ENCODE peak calls at places on chromosomes 6 and 20, in eight cellular contexts. One of them, this sample, is unnamed.

GRCh38 chr20:32482251-32483220 is 102.6 kb downstream of the NOL4L start:
- DNase-seq in AG08395: peak; percentile 31
- DNase-seq in smooth muscle cell of the brain vasculature: no peak
- DNase-seq in neural progenitor cell: peak; percentile 74
- DNase-seq in uterus: no peak
- DNase-seq in body of pancreas: no peak
- DNase-seq in effector CD4-positive, alpha-beta T cell: peak; percentile 13
- DNase-seq in DMS153: no peak
- DNase-seq in this sample: peak; percentile 59

GRCh38 chr6:151674578-151674977 is 132.9 kb upstream of the ESR1 start:
- DNase-seq in AG08395: no peak
- DNase-seq in DMS153: no peak
- DNase-seq in effector CD4-positive, alpha-beta T cell: no peak
- DNase-seq in smooth muscle cell of the brain vasculature: no peak
- DNase-seq in uterus: no peak
- DNase-seq in body of pancreas: no peak
- DNase-seq in neural progenitor cell: no peak
- DNase-seq in this sample: no peak

GRCh38 chr6:169622618-169623017 is 79.2 kb downstream of the WDR27 start:
- DNase-seq in AG08395: no peak
- DNase-seq in uterus: no peak
- DNase-seq in neural progenitor cell: no peak
- DNase-seq in smooth muscle cell of the brain vasculature: no peak
- DNase-seq in body of pancreas: no peak
- DNase-seq in effector CD4-positive, alpha-beta T cell: no peak
- DNase-seq in DMS153: no peak
- DNase-seq in this sample: no peak

GRCh38 chr6:33692078-33692759 is 19.3 kb downstream of the UQCC2 start:
- DNase-seq in smooth muscle cell of the brain vasculature: no peak
- DNase-seq in AG08395: peak; percentile 17
- DNase-seq in neural progenitor cell: peak; percentile 69
- DNase-seq in effector CD4-positive, alpha-beta T cell: no peak
- DNase-seq in DMS153: no peak
- DNase-seq in uterus: no peak
- DNase-seq in body of pancreas: no peak
- DNase-seq in this sample: peak; percentile 73

GRCh38 chr6:56547687-56548086 is 95.0 kb downstream of the DST start:
- DNase-seq in uterus: no peak
- DNase-seq in neural progenitor cell: no peak
- DNase-seq in body of pancreas: no peak
- DNase-seq in effector CD4-positive, alpha-beta T cell: no peak
- DNase-seq in DMS153: no peak
- DNase-seq in AG08395: no peak
- DNase-seq in smooth muscle cell of the brain vasculature: no peak
- DNase-seq in this sample: no peak

GRCh38 chr6:47073125-47074110 is 31.3 kb upstream of the ADGRF1 start:
- DNase-seq in neural progenitor cell: no peak
- DNase-seq in smooth muscle cell of the brain vasculature: no peak
- DNase-seq in AG08395: no peak
- DNase-seq in body of pancreas: no peak
- DNase-seq in effector CD4-positive, alpha-beta T cell: no peak
- DNase-seq in DMS153: no peak
- DNase-seq in uterus: no peak
- DNase-seq in this sample: no peak

GRCh38 chr6:43846556-43846955 is 76.5 kb downstream of the VEGFA start:
- DNase-seq in body of pancreas: no peak
- DNase-seq in smooth muscle cell of the brain vasculature: no peak
- DNase-seq in DMS153: no peak
- DNase-seq in neural progenitor cell: no peak
- DNase-seq in uterus: no peak
- DNase-seq in AG08395: no peak
- DNase-seq in effector CD4-positive, alpha-beta T cell: no peak
- DNase-seq in this sample: no peak

GRCh38 chr6:47484616-47485015 is 7.0 kb downstream of the CD2AP start:
- DNase-seq in uterus: no peak
- DNase-seq in neural progenitor cell: no peak
- DNase-seq in smooth muscle cell of the brain vasculature: no peak
- DNase-seq in AG08395: peak; percentile 70
- DNase-seq in effector CD4-positive, alpha-beta T cell: no peak
- DNase-seq in DMS153: no peak
- DNase-seq in body of pancreas: no peak
- DNase-seq in this sample: peak; percentile 55

GRCh38 chr6:150346346-150346745 is 22.5 kb upstream of the IYD start:
- DNase-seq in body of pancreas: no peak
- DNase-seq in smooth muscle cell of the brain vasculature: no peak
- DNase-seq in effector CD4-positive, alpha-beta T cell: no peak
- DNase-seq in neural progenitor cell: no peak
- DNase-seq in uterus: no peak
- DNase-seq in AG08395: no peak
- DNase-seq in DMS153: no peak
- DNase-seq in this sample: no peak

GRCh38 chr6:15661815-15662245 is 998 bp downstream of the DTNBP1 start:
- DNase-seq in uterus: no peak
- DNase-seq in smooth muscle cell of the brain vasculature: no peak
- DNase-seq in neural progenitor cell: no peak
- DNase-seq in DMS153: peak; percentile 57
- DNase-seq in effector CD4-positive, alpha-beta T cell: no peak
- DNase-seq in body of pancreas: no peak
- DNase-seq in AG08395: no peak
- DNase-seq in this sample: no peak

GRCh38 chr20:47036091-47036880 is 141.6 kb downstream of the EYA2 start:
- DNase-seq in body of pancreas: no peak
- DNase-seq in uterus: no peak
- DNase-seq in DMS153: no peak
- DNase-seq in AG08395: no peak
- DNase-seq in neural progenitor cell: no peak
- DNase-seq in smooth muscle cell of the brain vasculature: no peak
- DNase-seq in effector CD4-positive, alpha-beta T cell: no peak
- DNase-seq in this sample: no peak

GRCh38 chr6:137237413-137238170 is 18.4 kb upstream of the IFNGR1 start:
- DNase-seq in body of pancreas: no peak
- DNase-seq in AG08395: peak; percentile 37
- DNase-seq in smooth muscle cell of the brain vasculature: no peak
- DNase-seq in neural progenitor cell: no peak
- DNase-seq in uterus: no peak
- DNase-seq in DMS153: no peak
- DNase-seq in effector CD4-positive, alpha-beta T cell: no peak
- DNase-seq in this sample: peak; percentile 47

GRCh38 chr6:27188206-27188884 is 59.2 kb upstream of the PRSS16 start:
- DNase-seq in effector CD4-positive, alpha-beta T cell: peak; percentile 9
- DNase-seq in DMS153: peak; percentile 25
- DNase-seq in body of pancreas: peak; percentile 46
- DNase-seq in neural progenitor cell: peak; percentile 94
- DNase-seq in uterus: peak; percentile 59
- DNase-seq in smooth muscle cell of the brain vasculature: no peak
- DNase-seq in AG08395: peak; percentile 68
- DNase-seq in this sample: peak; percentile 71

GRCh38 chr6:108739496-108740330 is 108.5 kb upstream of the ARMC2 start:
- DNase-seq in AG08395: no peak
- DNase-seq in body of pancreas: peak; percentile 51
- DNase-seq in neural progenitor cell: no peak
- DNase-seq in uterus: no peak
- DNase-seq in DMS153: no peak
- DNase-seq in smooth muscle cell of the brain vasculature: no peak
- DNase-seq in effector CD4-positive, alpha-beta T cell: no peak
- DNase-seq in this sample: no peak

GRCh38 chr6:151763938-151764680 is 43.4 kb upstream of the ESR1 start:
- DNase-seq in AG08395: peak; percentile 74
- DNase-seq in smooth muscle cell of the brain vasculature: peak; percentile 60
- DNase-seq in uterus: peak; percentile 95
- DNase-seq in neural progenitor cell: peak; percentile 90
- DNase-seq in effector CD4-positive, alpha-beta T cell: no peak
- DNase-seq in DMS153: no peak
- DNase-seq in body of pancreas: peak; percentile 92
- DNase-seq in this sample: peak; percentile 96

GRCh38 chr6:127053032-127053908 is 65.2 kb upstream of the RSPO3 start:
- DNase-seq in body of pancreas: no peak
- DNase-seq in DMS153: no peak
- DNase-seq in effector CD4-positive, alpha-beta T cell: no peak
- DNase-seq in smooth muscle cell of the brain vasculature: no peak
- DNase-seq in neural progenitor cell: no peak
- DNase-seq in uterus: no peak
- DNase-seq in AG08395: peak; percentile 4
- DNase-seq in this sample: peak; percentile 12

GRCh38 chr6:2857580-2858337 is 16.1 kb upstream of the SERPINB1 start:
- DNase-seq in neural progenitor cell: no peak
- DNase-seq in body of pancreas: no peak
- DNase-seq in uterus: no peak
- DNase-seq in smooth muscle cell of the brain vasculature: no peak
- DNase-seq in DMS153: no peak
- DNase-seq in effector CD4-positive, alpha-beta T cell: peak; percentile 66
- DNase-seq in AG08395: no peak
- DNase-seq in this sample: no peak

GRCh38 chr6:152948150-152948768 is 34.6 kb downstream of the FBXO5 start:
- DNase-seq in DMS153: no peak
- DNase-seq in AG08395: peak; percentile 39
- DNase-seq in effector CD4-positive, alpha-beta T cell: no peak
- DNase-seq in neural progenitor cell: peak; percentile 56
- DNase-seq in uterus: no peak
- DNase-seq in smooth muscle cell of the brain vasculature: peak; percentile 21
- DNase-seq in body of pancreas: no peak
- DNase-seq in this sample: peak; percentile 44

GRCh38 chr6:150231456-150231855 is 88.6 kb downstream of the PPP1R14C start:
- DNase-seq in AG08395: peak; percentile 51
- DNase-seq in DMS153: no peak
- DNase-seq in uterus: no peak
- DNase-seq in smooth muscle cell of the brain vasculature: no peak
- DNase-seq in neural progenitor cell: no peak
- DNase-seq in body of pancreas: no peak
- DNase-seq in effector CD4-positive, alpha-beta T cell: no peak
- DNase-seq in this sample: peak; percentile 45

GRCh38 chr6:155183095-155183494 is 80.7 kb upstream of the CLDN20 start:
- DNase-seq in body of pancreas: no peak
- DNase-seq in DMS153: no peak
- DNase-seq in neural progenitor cell: no peak
- DNase-seq in smooth muscle cell of the brain vasculature: no peak
- DNase-seq in AG08395: no peak
- DNase-seq in uterus: no peak
- DNase-seq in effector CD4-positive, alpha-beta T cell: no peak
- DNase-seq in this sample: no peak

GRCh38 chr6:5507056-5507722 is 245.9 kb downstream of the FARS2 start:
- DNase-seq in DMS153: no peak
- DNase-seq in smooth muscle cell of the brain vasculature: no peak
- DNase-seq in AG08395: no peak
- DNase-seq in body of pancreas: no peak
- DNase-seq in neural progenitor cell: no peak
- DNase-seq in effector CD4-positive, alpha-beta T cell: no peak
- DNase-seq in uterus: no peak
- DNase-seq in this sample: no peak

GRCh38 chr20:22762576-22763256 is 178.3 kb upstream of the FOXA2 start:
- DNase-seq in body of pancreas: no peak
- DNase-seq in uterus: no peak
- DNase-seq in neural progenitor cell: no peak
- DNase-seq in effector CD4-positive, alpha-beta T cell: no peak
- DNase-seq in smooth muscle cell of the brain vasculature: no peak
- DNase-seq in DMS153: no peak
- DNase-seq in AG08395: no peak
- DNase-seq in this sample: no peak

GRCh38 chr6:43635387-43636311 is at the start of gene MAD2L1BP:
- DNase-seq in uterus: peak; percentile 79
- DNase-seq in neural progenitor cell: peak; percentile 84
- DNase-seq in effector CD4-positive, alpha-beta T cell: peak; percentile 81
- DNase-seq in smooth muscle cell of the brain vasculature: no peak
- DNase-seq in AG08395: peak; percentile 77
- DNase-seq in DMS153: peak; percentile 60
- DNase-seq in body of pancreas: peak; percentile 80
- DNase-seq in this sample: peak; percentile 86

GRCh38 chr20:58586565-58587093 is 64.5 kb upstream of the STX16 start:
- DNase-seq in body of pancreas: no peak
- DNase-seq in AG08395: no peak
- DNase-seq in neural progenitor cell: no peak
- DNase-seq in uterus: no peak
- DNase-seq in DMS153: no peak
- DNase-seq in effector CD4-positive, alpha-beta T cell: no peak
- DNase-seq in smooth muscle cell of the brain vasculature: no peak
- DNase-seq in this sample: no peak

GRCh38 chr6:152261179-152261578 is 376.0 kb downstream of the SYNE1 start:
- DNase-seq in uterus: no peak
- DNase-seq in AG08395: no peak
- DNase-seq in smooth muscle cell of the brain vasculature: no peak
- DNase-seq in neural progenitor cell: peak; percentile 3
- DNase-seq in effector CD4-positive, alpha-beta T cell: no peak
- DNase-seq in body of pancreas: no peak
- DNase-seq in DMS153: no peak
- DNase-seq in this sample: no peak

GRCh38 chr6:20827798-20828197 is 293.5 kb downstream of the CDKAL1 start:
- DNase-seq in smooth muscle cell of the brain vasculature: no peak
- DNase-seq in AG08395: peak; percentile 69
- DNase-seq in uterus: no peak
- DNase-seq in body of pancreas: no peak
- DNase-seq in neural progenitor cell: no peak
- DNase-seq in effector CD4-positive, alpha-beta T cell: no peak
- DNase-seq in DMS153: no peak
- DNase-seq in this sample: peak; percentile 72

GRCh38 chr6:9126845-9127560 is 691.7 kb upstream of the SLC35B3 start:
- DNase-seq in DMS153: no peak
- DNase-seq in AG08395: peak; percentile 45
- DNase-seq in body of pancreas: no peak
- DNase-seq in neural progenitor cell: no peak
- DNase-seq in smooth muscle cell of the brain vasculature: no peak
- DNase-seq in effector CD4-positive, alpha-beta T cell: no peak
- DNase-seq in uterus: no peak
- DNase-seq in this sample: peak; percentile 39

GRCh38 chr6:113719545-113719944 is 137.6 kb upstream of the MARCKS start:
- DNase-seq in DMS153: no peak
- DNase-seq in uterus: no peak
- DNase-seq in effector CD4-positive, alpha-beta T cell: no peak
- DNase-seq in neural progenitor cell: no peak
- DNase-seq in smooth muscle cell of the brain vasculature: no peak
- DNase-seq in body of pancreas: no peak
- DNase-seq in AG08395: peak; percentile 41
- DNase-seq in this sample: peak; percentile 61